ENCODE peak calls at places on chromosome 20, in seven cellular contexts. One of them, this sample, is unnamed. For H3K9me3, the result is how much of the 10 kb centered on the place peaks cover.

GRCh38 chr20:57476641-57477461 is 48.1 kb downstream of the CTCFL start:
- DNase-seq in fibroblast of lung: no peak
- DNase-seq in keratinocyte: no peak
- DNase-seq in upper lobe of left lung: no peak
- DNase-seq in heart left ventricle: peak
- DNase-seq in uterus: no peak
- DNase-seq in naive thymus-derived CD4-positive, alpha-beta T cell: no peak
- DNase-seq in this sample: no peak

GRCh38 chr20:22752324-22752723 is 168.0 kb upstream of the FOXA2 start:
- DNase-seq in uterus: no peak
- DNase-seq in fibroblast of lung: no peak
- DNase-seq in naive thymus-derived CD4-positive, alpha-beta T cell: no peak
- DNase-seq in upper lobe of left lung: no peak
- DNase-seq in heart left ventricle: no peak
- DNase-seq in keratinocyte: no peak
- DNase-seq in this sample: no peak

GRCh38 chr20:33065785-33066184 is 12.1 kb downstream of the BPIFB3 start:
- DNase-seq in heart left ventricle: no peak
- DNase-seq in keratinocyte: peak
- DNase-seq in upper lobe of left lung: no peak
- DNase-seq in fibroblast of lung: no peak
- DNase-seq in uterus: no peak
- DNase-seq in naive thymus-derived CD4-positive, alpha-beta T cell: no peak
- DNase-seq in this sample: no peak

GRCh38 chr20:33373735-33374605 is 27.3 kb downstream of the CDK5RAP1 start:
- DNase-seq in upper lobe of left lung: no peak
- DNase-seq in uterus: no peak
- DNase-seq in naive thymus-derived CD4-positive, alpha-beta T cell: no peak
- DNase-seq in heart left ventricle: no peak
- DNase-seq in keratinocyte: no peak
- DNase-seq in fibroblast of lung: peak
- DNase-seq in this sample: no peak

GRCh38 chr20:23782366-23782983 is 31.7 kb upstream of the CST1 start:
- DNase-seq in naive thymus-derived CD4-positive, alpha-beta T cell: no peak
- DNase-seq in keratinocyte: no peak
- DNase-seq in fibroblast of lung: peak
- DNase-seq in upper lobe of left lung: no peak
- DNase-seq in heart left ventricle: no peak
- DNase-seq in uterus: no peak
- DNase-seq in this sample: no peak

GRCh38 chr20:51899674-51900073 is 97.4 kb upstream of the SALL4 start:
- DNase-seq in naive thymus-derived CD4-positive, alpha-beta T cell: no peak
- DNase-seq in keratinocyte: no peak
- DNase-seq in heart left ventricle: no peak
- DNase-seq in fibroblast of lung: no peak
- DNase-seq in uterus: no peak
- DNase-seq in upper lobe of left lung: no peak
- DNase-seq in this sample: no peak

GRCh38 chr20:56628015-56628872 is 862 bp upstream of the TFAP2C start:
- DNase-seq in fibroblast of lung: no peak
- DNase-seq in naive thymus-derived CD4-positive, alpha-beta T cell: no peak
- DNase-seq in uterus: no peak
- DNase-seq in keratinocyte: no peak
- DNase-seq in upper lobe of left lung: peak
- DNase-seq in heart left ventricle: no peak
- DNase-seq in this sample: no peak

GRCh38 chr20:51586005-51586440 is 43.5 kb upstream of the NFATC2 start:
- DNase-seq in fibroblast of lung: peak
- DNase-seq in heart left ventricle: no peak
- DNase-seq in naive thymus-derived CD4-positive, alpha-beta T cell: no peak
- DNase-seq in uterus: no peak
- DNase-seq in upper lobe of left lung: no peak
- DNase-seq in keratinocyte: no peak
- DNase-seq in this sample: no peak

GRCh38 chr20:41213150-41213820 is 75.9 kb downstream of the PLCG1 start:
- DNase-seq in naive thymus-derived CD4-positive, alpha-beta T cell: no peak
- DNase-seq in keratinocyte: no peak
- DNase-seq in fibroblast of lung: peak
- DNase-seq in heart left ventricle: no peak
- DNase-seq in upper lobe of left lung: no peak
- DNase-seq in uterus: no peak
- DNase-seq in this sample: no peak

GRCh38 chr20:34954905-34955231 is 738 bp downstream of the GSS start:
- DNase-seq in naive thymus-derived CD4-positive, alpha-beta T cell: no peak
- DNase-seq in upper lobe of left lung: no peak
- DNase-seq in uterus: no peak
- DNase-seq in fibroblast of lung: peak
- DNase-seq in heart left ventricle: no peak
- DNase-seq in keratinocyte: no peak
- DNase-seq in this sample: no peak

GRCh38 chr20:50415516-50416268 is 94.5 kb upstream of the PTPN1 start:
- DNase-seq in heart left ventricle: peak
- DNase-seq in naive thymus-derived CD4-positive, alpha-beta T cell: no peak
- DNase-seq in fibroblast of lung: peak
- DNase-seq in upper lobe of left lung: peak
- DNase-seq in uterus: peak
- DNase-seq in keratinocyte: no peak
- DNase-seq in this sample: no peak

GRCh38 chr20:10673176-10673830 is 496 bp downstream of the JAG1 start:
- DNase-seq in upper lobe of left lung: no peak
- DNase-seq in keratinocyte: no peak
- DNase-seq in fibroblast of lung: no peak
- DNase-seq in uterus: peak
- DNase-seq in heart left ventricle: peak
- DNase-seq in naive thymus-derived CD4-positive, alpha-beta T cell: no peak
- DNase-seq in this sample: no peak

GRCh38 chr20:9444921-9445320 is 69.5 kb upstream of the LAMP5 start:
- DNase-seq in upper lobe of left lung: no peak
- DNase-seq in keratinocyte: no peak
- DNase-seq in fibroblast of lung: no peak
- DNase-seq in naive thymus-derived CD4-positive, alpha-beta T cell: no peak
- DNase-seq in heart left ventricle: no peak
- DNase-seq in uterus: no peak
- DNase-seq in this sample: no peak

GRCh38 chr20:47392015-47392720 is 35.7 kb upstream of the ZMYND8 start:
- DNase-seq in upper lobe of left lung: peak
- DNase-seq in fibroblast of lung: peak
- DNase-seq in keratinocyte: peak
- DNase-seq in uterus: no peak
- DNase-seq in heart left ventricle: no peak
- DNase-seq in naive thymus-derived CD4-positive, alpha-beta T cell: no peak
- DNase-seq in this sample: no peak

GRCh38 chr20:38599410-38599882 is 2.2 kb upstream of the ARHGAP40 start:
- DNase-seq in upper lobe of left lung: peak
- DNase-seq in heart left ventricle: peak
- DNase-seq in fibroblast of lung: no peak
- DNase-seq in uterus: no peak
- DNase-seq in keratinocyte: no peak
- DNase-seq in naive thymus-derived CD4-positive, alpha-beta T cell: no peak
- DNase-seq in this sample: no peak

DNA sequence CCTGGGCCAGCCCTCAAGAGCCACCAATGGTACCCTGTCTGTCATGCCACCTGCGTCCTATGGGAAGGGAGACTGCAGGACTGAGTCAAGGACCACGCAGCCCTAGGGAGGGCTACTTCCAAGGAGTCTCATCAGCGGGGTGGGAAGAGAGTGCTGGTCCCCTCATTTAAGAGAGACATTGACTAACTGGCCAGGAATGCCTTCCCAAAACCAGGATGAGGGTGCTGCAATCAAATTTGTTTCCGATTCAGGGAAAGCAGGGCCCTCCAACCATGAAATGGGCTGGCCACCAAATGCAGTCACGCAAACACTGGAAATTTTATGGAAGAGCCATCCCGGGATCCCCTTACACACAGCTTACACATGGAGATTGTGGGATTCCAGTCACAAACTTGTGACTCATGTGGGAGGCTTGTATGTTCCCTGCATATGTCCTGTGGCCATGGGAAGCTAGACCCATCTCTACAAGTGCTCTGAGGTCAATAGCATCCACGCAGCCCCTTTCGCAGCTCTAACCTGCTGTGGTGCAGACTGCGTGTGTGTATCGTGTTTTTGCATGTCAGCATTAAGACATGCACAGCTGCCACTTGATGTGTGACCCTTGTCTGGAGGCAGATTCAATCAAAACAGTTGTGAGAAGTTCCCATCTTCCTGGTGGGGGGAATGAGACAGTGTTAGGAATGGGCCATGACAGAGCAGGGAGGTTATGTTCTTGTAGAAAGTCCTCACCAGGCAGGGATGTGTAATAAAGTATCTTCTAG is 53.0 kb upstream of the CST7 start:
- DNase-seq in upper lobe of left lung: no peak
- DNase-seq in uterus: no peak
- DNase-seq in heart left ventricle: no peak
- DNase-seq in keratinocyte: no peak
- DNase-seq in fibroblast of lung: no peak
- DNase-seq in naive thymus-derived CD4-positive, alpha-beta T cell: no peak
- DNase-seq in this sample: no peak
- H3K9me3 ChIP-seq in upper lobe of left lung: under half
- H3K9me3 ChIP-seq in uterus: under half
- H3K9me3 ChIP-seq in heart left ventricle: under half
- H3K9me3 ChIP-seq in keratinocyte: under half
- H3K9me3 ChIP-seq in fibroblast of lung: under half
- H3K9me3 ChIP-seq in naive thymus-derived CD4-positive, alpha-beta T cell: under half
- H3K9me3 ChIP-seq in this sample: under half

GRCh38 chr20:43836790-43837189 is 77.9 kb upstream of the TOX2 start:
- DNase-seq in fibroblast of lung: no peak
- DNase-seq in heart left ventricle: peak
- DNase-seq in naive thymus-derived CD4-positive, alpha-beta T cell: no peak
- DNase-seq in uterus: no peak
- DNase-seq in keratinocyte: no peak
- DNase-seq in upper lobe of left lung: no peak
- DNase-seq in this sample: no peak
- H3K9me3 ChIP-seq in fibroblast of lung: under half
- H3K9me3 ChIP-seq in heart left ventricle: under half
- H3K9me3 ChIP-seq in naive thymus-derived CD4-positive, alpha-beta T cell: under half
- H3K9me3 ChIP-seq in uterus: under half
- H3K9me3 ChIP-seq in keratinocyte: under half
- H3K9me3 ChIP-seq in upper lobe of left lung: under half
- H3K9me3 ChIP-seq in this sample: under half

DNA sequence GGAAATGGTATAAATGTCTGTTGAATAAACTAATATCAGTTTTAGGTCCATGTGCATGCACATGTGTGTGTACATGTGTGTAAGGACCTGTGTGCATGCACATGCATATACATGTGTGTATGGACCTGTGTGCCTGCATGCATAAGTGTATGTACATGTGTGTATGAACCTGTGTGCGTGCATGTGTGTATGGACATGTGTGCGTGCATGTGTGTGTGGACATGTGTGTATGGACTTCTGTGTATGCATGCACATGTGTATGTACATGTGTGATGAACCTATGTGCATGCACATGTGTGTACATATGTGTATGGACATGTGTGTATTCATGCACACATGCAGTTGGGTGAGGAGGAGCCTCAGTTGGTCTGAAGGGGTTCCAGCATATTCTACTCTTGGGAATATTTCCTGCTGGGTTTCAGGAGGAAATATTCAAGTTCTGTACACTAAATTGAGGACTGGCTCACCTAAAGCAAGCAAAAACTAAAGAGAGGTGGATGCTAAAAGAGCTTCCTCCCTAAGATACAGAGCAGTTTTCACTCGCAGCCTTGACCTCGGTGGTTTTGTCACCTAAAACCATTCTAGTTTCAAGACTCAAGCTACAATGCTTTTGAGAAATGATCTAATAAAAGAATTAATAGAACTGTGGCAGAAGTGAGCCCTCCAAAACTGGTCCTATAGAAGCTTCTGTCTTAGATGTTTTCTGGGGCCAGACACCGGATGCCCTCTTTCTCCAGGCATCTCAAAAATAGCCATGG is 742.8 kb downstream of the MAFB start:
- DNase-seq in naive thymus-derived CD4-positive, alpha-beta T cell: no peak
- DNase-seq in heart left ventricle: no peak
- DNase-seq in keratinocyte: no peak
- DNase-seq in uterus: no peak
- DNase-seq in upper lobe of left lung: no peak
- DNase-seq in fibroblast of lung: no peak
- DNase-seq in this sample: no peak
- H3K9me3 ChIP-seq in naive thymus-derived CD4-positive, alpha-beta T cell: under half
- H3K9me3 ChIP-seq in heart left ventricle: under half
- H3K9me3 ChIP-seq in keratinocyte: under half
- H3K9me3 ChIP-seq in uterus: under half
- H3K9me3 ChIP-seq in upper lobe of left lung: under half
- H3K9me3 ChIP-seq in fibroblast of lung: under half
- H3K9me3 ChIP-seq in this sample: under half

GRCh38 chr20:40019510-40019909 is 669.5 kb downstream of the MAFB start:
- DNase-seq in keratinocyte: no peak
- DNase-seq in uterus: no peak
- DNase-seq in fibroblast of lung: no peak
- DNase-seq in heart left ventricle: no peak
- DNase-seq in upper lobe of left lung: no peak
- DNase-seq in naive thymus-derived CD4-positive, alpha-beta T cell: no peak
- DNase-seq in this sample: no peak

GRCh38 chr20:40017765-40018164 is 671.3 kb downstream of the MAFB start:
- DNase-seq in fibroblast of lung: no peak
- DNase-seq in uterus: no peak
- DNase-seq in naive thymus-derived CD4-positive, alpha-beta T cell: no peak
- DNase-seq in keratinocyte: no peak
- DNase-seq in heart left ventricle: no peak
- DNase-seq in upper lobe of left lung: no peak
- DNase-seq in this sample: no peak

GRCh38 chr20:40016359-40016758 is 672.7 kb downstream of the MAFB start:
- DNase-seq in heart left ventricle: no peak
- DNase-seq in keratinocyte: peak
- DNase-seq in uterus: no peak
- DNase-seq in fibroblast of lung: no peak
- DNase-seq in naive thymus-derived CD4-positive, alpha-beta T cell: no peak
- DNase-seq in upper lobe of left lung: no peak
- DNase-seq in this sample: no peak

GRCh38 chr20:40016884-40017283 is 672.2 kb downstream of the MAFB start:
- DNase-seq in heart left ventricle: no peak
- DNase-seq in uterus: no peak
- DNase-seq in keratinocyte: no peak
- DNase-seq in upper lobe of left lung: no peak
- DNase-seq in fibroblast of lung: no peak
- DNase-seq in naive thymus-derived CD4-positive, alpha-beta T cell: no peak
- DNase-seq in this sample: no peak
- H3K9me3 ChIP-seq in heart left ventricle: under half
- H3K9me3 ChIP-seq in uterus: under half
- H3K9me3 ChIP-seq in keratinocyte: under half
- H3K9me3 ChIP-seq in upper lobe of left lung: under half
- H3K9me3 ChIP-seq in fibroblast of lung: under half
- H3K9me3 ChIP-seq in naive thymus-derived CD4-positive, alpha-beta T cell: under half
- H3K9me3 ChIP-seq in this sample: under half